ENCODE peak calls at places on chromosomes 12 and 14, in six cellular contexts. S is HepG2, A is K562, T is endothelial cell of umbilical vein, K is GM12878, M is A549. D is an unnamed sample.

GRCh38 chr12:109930028-109930800 is 30.1 kb downstream of the TCHP start:
- DNase-seq in K (no peak), M (no peak), A (no peak), T (no peak), S (no peak), D (no peak)

GRCh38 chr14:100898935-100899840 is 4.3 kb downstream of the RTL1 start:
- DNase-seq in A (no peak), M (no peak), T (peak), K (no peak), S (no peak), D (no peak)

GRCh38 chr14:41636492-41637392 is 30.1 kb downstream of the LRFN5 start:
- DNase-seq in K (no peak), S (peak), M (no peak), A (no peak), T (no peak), D (no peak)

GRCh38 chr12:104859144-104859543 is 98.9 kb downstream of the SLC41A2 start:
- DNase-seq in T (no peak), S (no peak), A (no peak), M (no peak), K (no peak), D (no peak)

GRCh38 chr14:94599656-94600004 is 12.6 kb upstream of the SERPINA3 start:
- DNase-seq in K (no peak), A (no peak), T (no peak), M (peak), S (no peak), D (no peak)

GRCh38 chr12:127657036-127657435 is 609.9 kb upstream of the TMEM132C start:
- DNase-seq in A (no peak), T (no peak), K (no peak), M (no peak), S (no peak), D (no peak)

GRCh38 chr12:82400819-82401218 is 42.5 kb downstream of the METTL25 start:
- DNase-seq in M (no peak), A (no peak), K (no peak), S (no peak), T (no peak), D (no peak)

GRCh38 chr12:104998423-104999346 is 12.6 kb downstream of the NOPCHAP1 start:
- DNase-seq in K (no peak), M (no peak), A (no peak), S (no peak), T (no peak), D (no peak)

GRCh38 chr12:29807125-29807524 is 23.4 kb upstream of the TMTC1 start:
- DNase-seq in A (no peak), T (no peak), M (no peak), K (no peak), S (peak), D (no peak)

GRCh38 chr12:65889144-65889880 is 65.0 kb downstream of the HMGA2 start:
- DNase-seq in S (peak), M (no peak), T (no peak), K (no peak), A (no peak), D (no peak)

GRCh38 chr14:34213332-34213731 is 248.7 kb downstream of the SPTSSA start:
- DNase-seq in K (no peak), M (no peak), S (no peak), T (no peak), A (no peak), D (no peak)

GRCh38 chr14:79596531-79596930 is 614.8 kb downstream of the DIO2 start:
- DNase-seq in M (no peak), A (no peak), S (no peak), T (no peak), K (no peak), D (no peak)

GRCh38 chr12:57135939-57136338 is 7.7 kb downstream of the LRP1 start:
- DNase-seq in S (no peak), K (no peak), T (no peak), M (no peak), A (no peak), D (no peak)

GRCh38 chr14:42533476-42533875 is 926.8 kb downstream of the LRFN5 start:
- DNase-seq in S (no peak), T (no peak), K (no peak), A (no peak), M (no peak), D (no peak)

GRCh38 chr14:106790189-106791036 is 1264.0 kb downstream of the TMEM121 start:
- DNase-seq in K (no peak), A (peak), M (peak), T (no peak), S (peak), D (peak)

GRCh38 chr12:130083002-130083401 is 79.3 kb upstream of the FZD10 start:
- DNase-seq in K (no peak), S (no peak), M (no peak), T (no peak), A (no peak), D (no peak)

GRCh38 chr14:28709571-28710305 is 56.8 kb upstream of the FOXG1 start:
- DNase-seq in T (no peak), A (no peak), S (no peak), M (no peak), K (no peak), D (no peak)

GRCh38 chr14:21300892-21301291 is 21.0 kb downstream of the RPGRIP1 start:
- DNase-seq in K (no peak), T (no peak), M (no peak), A (no peak), S (no peak), D (peak)

GRCh38 chr12:88185988-88186387 is 43.9 kb downstream of the TMTC3 start:
- DNase-seq in K (peak), M (no peak), S (no peak), A (no peak), T (peak), D (no peak)

DNA sequence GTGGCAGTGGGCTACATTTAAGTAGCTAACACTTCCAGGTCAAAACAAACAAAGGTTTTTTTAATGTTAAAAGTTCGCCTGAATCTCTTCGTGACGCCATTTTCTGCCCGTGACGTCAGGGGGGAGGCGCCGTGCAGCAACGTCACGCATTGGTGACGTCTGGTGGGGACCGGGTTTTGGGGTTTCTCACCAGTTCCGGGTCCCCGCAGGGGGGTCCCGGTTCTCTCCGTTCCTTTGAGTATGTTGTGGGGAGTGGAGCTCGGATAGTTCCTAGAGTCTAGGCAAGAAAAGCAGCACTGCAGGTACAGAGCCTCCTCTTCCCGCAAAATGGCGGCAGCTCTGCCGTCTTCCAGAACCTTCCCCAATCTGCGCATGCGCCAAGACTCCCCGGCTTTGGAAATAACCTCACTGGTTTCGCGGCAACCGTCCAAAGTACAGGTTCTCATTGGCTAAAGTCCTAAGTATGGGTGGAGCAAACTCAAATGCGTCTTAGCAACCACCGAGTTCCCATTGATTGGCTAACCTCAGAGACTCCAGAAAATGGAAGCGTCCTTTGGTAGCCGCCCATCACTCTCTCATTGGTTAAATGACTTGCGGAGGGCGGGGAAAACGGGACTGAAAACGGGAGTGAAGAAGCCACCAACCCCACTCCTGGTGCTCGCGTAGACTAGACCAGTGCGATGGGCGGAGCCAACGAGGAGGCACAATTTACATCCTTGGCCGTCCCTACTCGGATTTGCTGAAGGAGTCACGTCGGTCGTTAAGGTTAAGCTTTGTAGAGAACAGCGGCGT is at the start of gene RBM23:
- DNase-seq in K (peak), A (peak), T (peak), M (peak), S (peak), D (peak)
- TF ChIP-seq POLR2A in K (peak), A (peak), T (peak), M (peak), S (no peak), D (peak)

GRCh38 chr14:92698393-92698792 is 50.0 kb downstream of the LGMN start:
- DNase-seq in A (no peak), M (no peak), T (peak), S (no peak), K (no peak), D (no peak)
- TF ChIP-seq MAX in A (no peak), M (no peak), T (no peak), S (no peak), K (no peak), D (no peak)

DNA sequence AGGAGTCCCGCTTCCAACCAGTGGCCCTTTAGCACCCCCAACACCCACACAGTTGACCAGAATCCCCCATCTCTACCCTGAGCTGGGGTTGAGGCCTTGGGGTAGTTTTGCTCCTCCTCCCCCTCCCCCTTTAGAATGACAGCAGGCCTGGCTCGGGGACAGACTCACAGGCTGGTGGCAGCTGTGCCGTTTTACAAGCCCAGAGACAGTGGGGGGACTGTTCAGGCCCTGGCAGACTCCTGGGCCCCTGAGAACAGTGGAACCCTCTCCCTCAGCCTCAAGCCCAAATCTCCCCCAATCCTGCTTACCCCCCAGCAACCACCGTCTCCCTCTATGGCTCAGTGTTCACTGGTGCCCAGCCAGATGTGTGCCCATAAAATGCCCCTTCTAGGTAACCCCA is 10.1 kb downstream of the TMEM119 start:
- DNase-seq in M (no peak), K (no peak), A (no peak), T (no peak), S (no peak), D (no peak)
- TF ChIP-seq MYC in M (no peak), K (no peak), A (no peak), T (no peak), S (no peak), D (no peak)

DNA sequence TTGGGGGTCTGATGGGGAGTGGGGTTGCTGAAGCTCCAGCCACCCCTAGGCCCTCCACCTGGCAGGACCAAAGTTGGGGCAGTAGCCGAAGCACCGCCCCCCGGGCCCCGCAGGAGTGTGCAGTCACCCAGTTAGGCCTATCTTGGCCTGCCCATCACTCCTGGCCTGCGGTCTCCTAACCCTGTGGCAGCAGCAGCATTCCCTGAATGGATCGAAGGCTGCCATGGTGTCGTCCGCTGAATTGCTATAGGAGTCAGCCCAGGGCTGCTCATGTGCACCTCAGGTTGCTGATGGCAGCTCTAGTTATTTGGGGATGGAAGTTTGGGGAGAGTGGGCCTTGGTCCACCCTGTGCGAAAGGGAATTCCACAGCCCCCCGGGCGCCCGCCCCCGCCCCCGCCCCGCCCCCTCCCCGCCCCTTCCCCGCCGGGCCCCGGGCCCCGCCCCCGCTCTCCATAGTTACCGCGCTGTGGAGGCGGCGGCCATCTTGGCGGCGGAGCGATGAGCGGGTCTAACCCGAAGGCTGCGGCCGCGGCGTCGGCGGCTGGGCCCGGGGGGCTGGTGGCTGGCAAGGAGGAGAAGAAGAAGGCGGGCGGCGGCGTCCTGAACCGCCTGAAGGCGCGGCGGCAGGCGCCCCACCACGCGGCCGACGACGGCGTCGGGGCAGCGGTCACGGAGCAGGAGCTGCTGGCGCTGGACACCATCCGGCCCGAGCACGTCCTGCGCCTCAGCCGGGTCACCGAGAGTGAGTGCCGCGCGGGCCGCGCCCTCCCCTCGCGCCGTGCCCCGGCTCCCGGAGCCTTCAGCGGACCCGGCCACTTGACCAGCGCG is at the start of gene UNC119B:
- DNase-seq in T (peak), K (no peak), M (peak), A (peak), S (no peak), D (peak)
- TF ChIP-seq POLR2A in T (peak), K (peak), M (peak), A (peak), S (peak), D (peak)

GRCh38 chr12:70719672-70720420 is 82.6 kb upstream of the PTPRB start:
- DNase-seq in M (no peak), A (peak), T (peak), S (peak), K (no peak), D (peak)
- TF ChIP-seq MAX in M (no peak), A (no peak), T (no peak), S (no peak), K (no peak), D (no peak)

DNA sequence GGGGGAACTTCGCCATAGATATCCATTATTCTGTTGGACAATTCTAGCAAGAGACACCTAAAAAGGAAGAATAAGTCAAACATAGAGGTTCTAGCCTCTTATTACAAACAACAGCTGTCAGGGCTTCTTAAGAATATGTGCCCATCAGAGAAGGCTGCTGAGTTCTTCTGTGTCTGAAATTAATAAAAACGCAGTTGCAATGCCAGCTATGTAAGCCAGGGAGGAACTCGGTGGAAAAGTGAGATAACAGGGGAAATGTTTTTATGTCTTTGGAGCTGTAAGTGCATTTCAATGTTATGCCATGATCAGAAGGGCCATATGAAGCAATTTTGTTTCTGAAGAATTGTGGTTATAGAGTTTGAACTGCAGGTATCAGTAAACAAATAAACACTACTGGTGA is 95.0 kb downstream of the SYT1 start:
- DNase-seq in K (no peak), T (peak), M (no peak), S (no peak), A (no peak), D (no peak)
- TF ChIP-seq MYC in K (no peak), T (no peak), M (no peak), S (no peak), A (no peak), D (no peak)

DNA sequence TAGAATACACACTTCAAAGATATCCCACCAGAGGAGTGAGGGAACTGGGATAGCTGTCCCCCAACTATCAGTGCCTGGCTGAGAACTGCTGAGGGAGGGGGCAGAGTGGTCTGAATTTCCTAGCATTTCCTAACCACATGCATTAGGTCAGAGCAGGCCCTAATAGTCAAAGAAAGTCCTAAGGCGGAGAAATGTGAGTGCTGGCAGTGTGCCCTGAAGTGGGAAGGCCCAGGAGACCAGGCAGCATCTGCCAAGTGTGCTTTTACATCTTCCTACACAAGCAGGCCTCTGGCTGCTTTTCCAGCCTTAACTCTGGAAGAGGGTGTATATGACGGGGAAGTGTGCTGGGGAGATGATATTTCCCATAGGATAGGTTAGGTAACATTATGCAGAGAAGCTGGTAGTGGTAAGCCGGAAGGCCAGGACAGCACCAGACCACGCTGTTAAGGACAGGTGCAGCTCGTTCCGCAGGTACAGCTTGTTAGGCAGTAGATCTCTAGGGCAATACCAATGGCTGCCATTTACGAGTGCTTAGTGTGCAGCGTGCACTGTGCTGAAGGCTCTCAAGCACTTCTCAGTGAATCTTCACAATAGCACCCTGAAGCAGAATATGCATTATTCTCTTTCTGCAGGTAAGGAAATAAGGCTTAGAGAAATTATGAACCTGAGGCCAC is 9.1 kb upstream of the CCDC198 start:
- DNase-seq in T (no peak), S (no peak), A (no peak), M (no peak), K (no peak), D (no peak)
- TF ChIP-seq POLR2A in T (no peak), S (no peak), A (no peak), M (no peak), K (no peak), D (no peak)

GRCh38 chr12:112382866-112383265 is 635 bp upstream of the HECTD4 start:
- DNase-seq in A (no peak), S (no peak), T (no peak), M (no peak), K (no peak), D (no peak)

GRCh38 chr12:112381898-112382796 is at the start of gene HECTD4:
- DNase-seq in K (peak), M (peak), T (peak), S (peak), A (peak), D (peak)

GRCh38 chr12:112381421-112381897 is 772 bp downstream of the HECTD4 start:
- DNase-seq in M (no peak), S (no peak), A (peak), K (no peak), T (peak), D (peak)

GRCh38 chr12:112375105-112375504 is 7.1 kb downstream of the HECTD4 start:
- DNase-seq in S (peak), M (no peak), T (no peak), K (no peak), A (peak), D (no peak)

GRCh38 chr12:112380663-112381420 is 1.4 kb downstream of the HECTD4 start:
- DNase-seq in M (no peak), A (peak), T (peak), K (no peak), S (no peak), D (peak)
- TF ChIP-seq MAX in M (no peak), A (no peak), T (no peak), K (no peak), S (no peak), D (no peak)

DNA sequence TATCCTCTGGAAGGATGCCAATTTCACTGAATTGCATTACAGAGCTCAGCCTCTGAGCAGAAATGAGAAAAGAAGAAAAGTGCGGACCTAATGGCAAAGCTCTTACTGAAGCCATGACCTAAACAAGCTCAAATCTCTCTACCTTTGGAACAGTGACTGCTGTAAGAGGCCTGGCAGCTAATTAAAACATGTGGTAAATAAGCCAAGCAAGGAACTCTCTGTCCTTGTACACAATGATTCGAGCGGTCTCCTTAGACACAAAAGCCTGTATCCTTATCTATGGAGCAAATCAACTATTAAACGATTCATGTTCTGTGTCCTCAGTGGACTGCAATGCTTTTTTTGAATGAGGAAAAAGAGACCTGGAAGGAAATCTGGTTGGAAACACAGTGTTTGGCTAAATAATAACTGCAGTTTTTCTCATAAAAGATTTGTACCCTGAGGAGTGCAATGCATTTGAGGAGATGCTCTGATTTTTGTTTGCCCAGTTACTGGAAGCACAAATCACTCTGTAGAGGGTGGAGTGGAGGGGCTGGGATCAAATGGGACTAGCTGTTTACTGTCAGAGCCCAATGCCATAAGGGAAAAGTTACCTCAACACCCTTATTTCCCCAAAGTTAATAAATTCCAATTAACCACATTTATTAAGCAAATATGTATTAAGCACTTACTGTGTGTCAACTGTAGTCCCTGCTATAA is 113.8 kb downstream of the NDUFA12 start:
- DNase-seq in K (no peak), T (no peak), S (no peak), A (no peak), M (no peak), D (no peak)
- TF ChIP-seq MYC in K (no peak), T (no peak), S (no peak), A (no peak), M (no peak), D (no peak)

D was measured in NB4.